ENCODE peak calls at places on chromosomes 7 and 10, in four cellular contexts. O, B, F and R are unnamed samples.

GRCh38 chr10:117175215-117175900 is 21.9 kb upstream of the KCNK18 start:
- DNase-seq in O (no peak), B (no peak), F (no peak), R (no peak)

GRCh38 chr7:123237-123636 is 69.1 kb upstream of the FAM20C start:
- DNase-seq in O (no peak), B (no peak), F (no peak), R (no peak)

GRCh38 chr10:79068203-79068561 is 584 bp upstream of the ZMIZ1 start:
- DNase-seq in O (no peak), B (peak), F (no peak), R (no peak)

GRCh38 chr10:97297556-97298222 is 5.3 kb upstream of the ARHGAP19 start:
- DNase-seq in O (no peak), B (no peak), F (no peak), R (no peak)

GRCh38 chr10:6009961-6010360 is 32.6 kb upstream of the IL15RA start:
- DNase-seq in O (no peak), B (no peak), F (no peak), R (no peak)

GRCh38 chr7:2729893-2730716 is 42.1 kb downstream of the AMZ1 start:
- DNase-seq in O (no peak), B (no peak), F (peak), R (no peak)

GRCh38 chr7:149880871-149881301 is 7.1 kb downstream of the ATP6V0E2 start:
- DNase-seq in O (no peak), B (no peak), F (no peak), R (no peak)

GRCh38 chr10:1708746-1709145 is 28.6 kb downstream of the ADARB2 start:
- DNase-seq in O (no peak), B (no peak), F (no peak), R (no peak)

GRCh38 chr7:37901236-37901827 is 15.3 kb downstream of the SFRP4 start:
- DNase-seq in O (peak), B (peak), F (no peak), R (peak)